ENCODE peak calls at places on chromosomes 4 and X, in seven cellular contexts. One of them, this sample, is unnamed. For H3K4me1, the result is how much of the 10 kb centered on the place peaks cover.

GRCh38 chr4:114287079-114287696 is 307.7 kb upstream of the ARSJ start:
- DNase-seq in psoas muscle: no peak
- DNase-seq in prostate gland: peak
- DNase-seq in tibial nerve: no peak
- DNase-seq in breast epithelium: no peak
- DNase-seq in MM.1S: no peak
- DNase-seq in ovary: no peak
- DNase-seq in this sample: no peak

GRCh38 chr4:137283737-137284136 is 248.6 kb downstream of the PCDH18 start:
- DNase-seq in breast epithelium: no peak
- DNase-seq in tibial nerve: no peak
- DNase-seq in ovary: no peak
- DNase-seq in psoas muscle: no peak
- DNase-seq in prostate gland: no peak
- DNase-seq in MM.1S: peak
- DNase-seq in this sample: no peak

GRCh38 chr4:96009720-96010119 is 169.8 kb downstream of the PDHA2 start:
- DNase-seq in tibial nerve: no peak
- DNase-seq in prostate gland: no peak
- DNase-seq in breast epithelium: no peak
- DNase-seq in MM.1S: no peak
- DNase-seq in psoas muscle: no peak
- DNase-seq in ovary: no peak
- DNase-seq in this sample: no peak

GRCh38 chrX:119374736-119375135 is 24.4 kb upstream of the SLC25A43 start:
- DNase-seq in breast epithelium: no peak
- DNase-seq in tibial nerve: no peak
- DNase-seq in ovary: no peak
- DNase-seq in psoas muscle: no peak
- DNase-seq in MM.1S: no peak
- DNase-seq in prostate gland: no peak
- DNase-seq in this sample: no peak

GRCh38 chrX:44400588-44400987 is 57.1 kb upstream of the EFHC2 start:
- DNase-seq in prostate gland: no peak
- DNase-seq in breast epithelium: no peak
- DNase-seq in MM.1S: no peak
- DNase-seq in ovary: no peak
- DNase-seq in tibial nerve: no peak
- DNase-seq in psoas muscle: no peak
- DNase-seq in this sample: no peak

GRCh38 chr4:103934178-103934789 is 214.5 kb upstream of the TACR3 start:
- DNase-seq in ovary: no peak
- DNase-seq in breast epithelium: no peak
- DNase-seq in MM.1S: peak
- DNase-seq in psoas muscle: no peak
- DNase-seq in prostate gland: peak
- DNase-seq in tibial nerve: peak
- DNase-seq in this sample: no peak

GRCh38 chr4:20684852-20685763 is 15.2 kb upstream of the PACRGL start:
- DNase-seq in psoas muscle: no peak
- DNase-seq in ovary: no peak
- DNase-seq in breast epithelium: no peak
- DNase-seq in tibial nerve: no peak
- DNase-seq in MM.1S: peak
- DNase-seq in prostate gland: no peak
- DNase-seq in this sample: no peak

GRCh38 chrX:42102586-42103282 is 179.4 kb upstream of the CASK start:
- DNase-seq in ovary: no peak
- DNase-seq in tibial nerve: no peak
- DNase-seq in breast epithelium: no peak
- DNase-seq in prostate gland: no peak
- DNase-seq in MM.1S: no peak
- DNase-seq in psoas muscle: no peak
- DNase-seq in this sample: no peak

GRCh38 chr4:20603671-20604313 is 96.5 kb upstream of the PACRGL start:
- DNase-seq in psoas muscle: no peak
- DNase-seq in prostate gland: no peak
- DNase-seq in MM.1S: no peak
- DNase-seq in ovary: no peak
- DNase-seq in breast epithelium: no peak
- DNase-seq in tibial nerve: no peak
- DNase-seq in this sample: no peak

GRCh38 chr4:10075953-10076391 is 40.6 kb downstream of the WDR1 start:
- DNase-seq in prostate gland: no peak
- DNase-seq in tibial nerve: no peak
- DNase-seq in MM.1S: no peak
- DNase-seq in psoas muscle: no peak
- DNase-seq in breast epithelium: no peak
- DNase-seq in ovary: no peak
- DNase-seq in this sample: no peak

GRCh38 chr4:169826634-169827187 is 69.0 kb upstream of the HPF1 start:
- DNase-seq in psoas muscle: no peak
- DNase-seq in ovary: no peak
- DNase-seq in breast epithelium: no peak
- DNase-seq in prostate gland: no peak
- DNase-seq in MM.1S: no peak
- DNase-seq in tibial nerve: no peak
- DNase-seq in this sample: no peak

GRCh38 chrX:45602151-45602550 is 401.5 kb upstream of the DIPK2B start:
- DNase-seq in MM.1S: no peak
- DNase-seq in psoas muscle: no peak
- DNase-seq in tibial nerve: no peak
- DNase-seq in ovary: no peak
- DNase-seq in prostate gland: no peak
- DNase-seq in breast epithelium: no peak
- DNase-seq in this sample: no peak

GRCh38 chrX:17032351-17032750 is 85.9 kb downstream of the REPS2 start:
- DNase-seq in psoas muscle: no peak
- DNase-seq in tibial nerve: peak
- DNase-seq in ovary: no peak
- DNase-seq in prostate gland: peak
- DNase-seq in breast epithelium: no peak
- DNase-seq in MM.1S: no peak
- DNase-seq in this sample: peak

GRCh38 chr4:60617731-60618130 is 582.4 kb upstream of the ADGRL3 start:
- DNase-seq in psoas muscle: no peak
- DNase-seq in prostate gland: no peak
- DNase-seq in tibial nerve: no peak
- DNase-seq in breast epithelium: no peak
- DNase-seq in MM.1S: no peak
- DNase-seq in ovary: no peak
- DNase-seq in this sample: no peak

GRCh38 chrX:9515973-9516538 is 51.2 kb downstream of the TBL1X start:
- DNase-seq in ovary: no peak
- DNase-seq in prostate gland: no peak
- DNase-seq in psoas muscle: no peak
- DNase-seq in MM.1S: no peak
- DNase-seq in breast epithelium: no peak
- DNase-seq in tibial nerve: no peak
- DNase-seq in this sample: no peak

GRCh38 chr4:54227261-54228063 is 1.6 kb upstream of the PDGFRA start:
- DNase-seq in ovary: peak
- DNase-seq in MM.1S: no peak
- DNase-seq in psoas muscle: no peak
- DNase-seq in tibial nerve: peak
- DNase-seq in breast epithelium: no peak
- DNase-seq in prostate gland: no peak
- DNase-seq in this sample: no peak

GRCh38 chrX:69995400-69996101 is 54.2 kb downstream of the AWAT2 start:
- DNase-seq in psoas muscle: no peak
- DNase-seq in prostate gland: no peak
- DNase-seq in ovary: no peak
- DNase-seq in breast epithelium: no peak
- DNase-seq in MM.1S: no peak
- DNase-seq in tibial nerve: no peak
- DNase-seq in this sample: no peak

GRCh38 chrX:132331000-132331399 is 111.8 kb upstream of the RAP2C start:
- DNase-seq in ovary: no peak
- DNase-seq in prostate gland: no peak
- DNase-seq in breast epithelium: no peak
- DNase-seq in tibial nerve: no peak
- DNase-seq in MM.1S: peak
- DNase-seq in psoas muscle: no peak
- DNase-seq in this sample: no peak

GRCh38 chr4:124121511-124121934 is 591.0 kb downstream of the ANKRD50 start:
- DNase-seq in tibial nerve: no peak
- DNase-seq in breast epithelium: no peak
- DNase-seq in ovary: no peak
- DNase-seq in prostate gland: peak
- DNase-seq in MM.1S: no peak
- DNase-seq in psoas muscle: no peak
- DNase-seq in this sample: no peak

DNA sequence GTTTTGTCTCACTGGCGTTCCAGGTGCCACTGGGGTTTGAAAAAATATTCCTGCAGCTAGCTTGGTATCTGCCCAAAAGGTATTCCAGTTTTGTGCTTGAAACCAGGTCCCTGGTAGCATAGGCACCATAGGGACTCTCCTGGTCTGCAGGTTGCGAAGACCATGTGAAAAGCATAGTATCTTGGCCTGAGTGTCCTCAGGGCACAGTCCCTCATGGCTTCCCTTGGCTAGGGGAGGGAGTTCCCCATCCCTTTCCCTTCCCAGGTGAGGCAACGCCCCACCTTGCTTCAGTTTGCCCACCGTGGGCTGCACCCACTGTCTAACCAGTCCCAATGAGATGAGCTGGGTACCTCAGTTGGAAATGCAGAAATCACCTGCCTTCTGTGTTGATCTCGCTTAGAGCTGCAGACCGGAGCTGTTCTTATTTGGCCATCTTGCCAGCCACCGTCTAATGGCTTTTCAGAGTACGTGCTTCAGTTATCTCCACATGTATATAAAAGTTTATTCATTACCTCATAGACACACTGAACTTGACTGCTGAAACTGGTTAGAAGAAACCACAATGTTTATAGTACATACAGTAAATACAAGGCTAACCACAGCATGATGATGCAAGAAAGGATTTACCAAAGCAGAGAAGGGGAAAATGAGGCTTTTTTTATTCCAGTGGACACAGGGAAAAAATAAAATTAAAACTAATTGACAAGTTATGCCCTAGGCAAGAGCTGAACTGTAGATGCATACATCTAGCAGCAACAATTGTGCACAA is 10.6 kb downstream of the PBDC1 start:
- DNase-seq in prostate gland: no peak
- DNase-seq in ovary: no peak
- DNase-seq in breast epithelium: no peak
- DNase-seq in MM.1S: no peak
- DNase-seq in psoas muscle: no peak
- DNase-seq in tibial nerve: no peak
- DNase-seq in this sample: no peak
- H3K4me3 ChIP-seq in prostate gland: no peak
- H3K4me3 ChIP-seq in ovary: no peak
- H3K4me3 ChIP-seq in breast epithelium: no peak
- H3K4me3 ChIP-seq in MM.1S: no peak
- H3K4me3 ChIP-seq in psoas muscle: no peak
- H3K4me3 ChIP-seq in tibial nerve: no peak
- H3K4me3 ChIP-seq in this sample: no peak

DNA sequence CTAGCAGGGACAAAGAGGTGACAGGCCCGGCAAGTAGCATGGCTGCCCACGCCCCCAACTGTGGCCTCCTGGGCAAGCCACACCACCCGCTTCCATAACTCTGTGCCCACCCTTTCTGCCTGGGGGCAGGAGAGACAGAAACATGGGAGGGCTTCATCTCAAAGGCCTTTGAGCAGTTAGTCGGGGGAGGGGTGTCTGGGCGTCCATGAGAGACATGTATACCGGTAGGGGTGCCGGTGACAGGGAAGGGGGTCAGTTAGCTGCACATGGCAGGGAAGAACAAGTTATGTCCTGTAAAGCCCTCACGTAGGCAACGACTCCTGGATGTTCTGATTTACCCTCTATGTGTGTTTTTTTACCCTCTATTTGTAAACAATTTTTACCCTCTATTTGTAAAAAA is 9.3 kb downstream of the PDZD4 start:
- DNase-seq in psoas muscle: no peak
- DNase-seq in tibial nerve: no peak
- DNase-seq in breast epithelium: no peak
- DNase-seq in prostate gland: no peak
- DNase-seq in MM.1S: no peak
- DNase-seq in ovary: no peak
- DNase-seq in this sample: no peak
- H3K4me1 ChIP-seq in psoas muscle: under half
- H3K4me1 ChIP-seq in tibial nerve: under half
- H3K4me1 ChIP-seq in breast epithelium: under half
- H3K4me1 ChIP-seq in prostate gland: under half
- H3K4me1 ChIP-seq in MM.1S: under half
- H3K4me1 ChIP-seq in ovary: under half
- H3K4me1 ChIP-seq in this sample: under half

GRCh38 chr4:173332021-173332487 is 2.1 kb downstream of the HMGB2 start:
- DNase-seq in ovary: no peak
- DNase-seq in psoas muscle: no peak
- DNase-seq in tibial nerve: no peak
- DNase-seq in prostate gland: no peak
- DNase-seq in breast epithelium: no peak
- DNase-seq in MM.1S: peak
- DNase-seq in this sample: no peak
- H3K4me3 ChIP-seq in ovary: no peak
- H3K4me3 ChIP-seq in psoas muscle: peak
- H3K4me3 ChIP-seq in tibial nerve: peak
- H3K4me3 ChIP-seq in prostate gland: no peak
- H3K4me3 ChIP-seq in breast epithelium: peak
- H3K4me3 ChIP-seq in MM.1S: peak
- H3K4me3 ChIP-seq in this sample: peak

GRCh38 chrX:86148594-86148993 is 343 bp downstream of the DACH2 start:
- DNase-seq in MM.1S: no peak
- DNase-seq in prostate gland: no peak
- DNase-seq in tibial nerve: no peak
- DNase-seq in breast epithelium: no peak
- DNase-seq in ovary: no peak
- DNase-seq in psoas muscle: no peak
- DNase-seq in this sample: no peak

GRCh38 chrX:86146102-86146501 is 2.1 kb upstream of the DACH2 start:
- DNase-seq in tibial nerve: no peak
- DNase-seq in prostate gland: no peak
- DNase-seq in breast epithelium: no peak
- DNase-seq in MM.1S: no peak
- DNase-seq in psoas muscle: no peak
- DNase-seq in ovary: no peak
- DNase-seq in this sample: no peak

GRCh38 chrX:86149089-86149488 is 838 bp downstream of the DACH2 start:
- DNase-seq in ovary: no peak
- DNase-seq in breast epithelium: no peak
- DNase-seq in prostate gland: no peak
- DNase-seq in tibial nerve: no peak
- DNase-seq in MM.1S: no peak
- DNase-seq in psoas muscle: no peak
- DNase-seq in this sample: no peak

GRCh38 chrX:86148024-86148511 is at the start of gene DACH2:
- DNase-seq in psoas muscle: peak
- DNase-seq in breast epithelium: peak
- DNase-seq in tibial nerve: peak
- DNase-seq in prostate gland: peak
- DNase-seq in MM.1S: peak
- DNase-seq in ovary: peak
- DNase-seq in this sample: peak
- H3K4me1 ChIP-seq in psoas muscle: under half
- H3K4me1 ChIP-seq in breast epithelium: under half
- H3K4me1 ChIP-seq in tibial nerve: under half
- H3K4me1 ChIP-seq in prostate gland: under half
- H3K4me1 ChIP-seq in MM.1S: under half
- H3K4me1 ChIP-seq in ovary: under half
- H3K4me1 ChIP-seq in this sample: under half

This sample was measured in ascending aorta.